ENCODE peak calls at places on chromosomes 16 and 17, in six cellular contexts. W, X, U, Y, P and N are unnamed samples.

GRCh38 chr16:28298511-28298878 is 6.2 kb downstream of the SBK1 start:
- DNase-seq in P (no peak), Y (no peak), X (no peak), W (no peak), U (no peak), N (no peak)

GRCh38 chr17:42071810-42072209 is 21.4 kb upstream of the C17orf113 start:
- DNase-seq in Y (no peak), P (no peak), W (no peak), U (no peak), X (no peak), N (no peak)

GRCh38 chr16:86396918-86397317 is 113.4 kb upstream of the FOXF1 start:
- DNase-seq in Y (no peak), X (peak; percentile 98), U (peak; percentile 75), P (no peak), W (no peak), N (no peak)

GRCh38 chr16:29024280-29024679 is 39.4 kb downstream of the LAT start:
- DNase-seq in P (no peak), Y (no peak), U (no peak), W (no peak), X (no peak), N (no peak)

GRCh38 chr17:77572065-77572601 is 386.4 kb upstream of the TNRC6C start:
- DNase-seq in P (no peak), W (peak; percentile 85), X (no peak), U (no peak), Y (no peak), N (no peak)

GRCh38 chr17:28405632-28406477 is at the start of gene SLC46A1:
- DNase-seq in W (peak; percentile 94), X (peak; percentile 19), U (peak; percentile 37), Y (peak; percentile 58), P (no peak), N (peak; percentile 68)

GRCh38 chr16:57167951-57168350 is 17.9 kb downstream of the PSME3IP1 start:
- DNase-seq in Y (no peak), U (peak; percentile 85), X (peak; percentile 57), P (peak; percentile 44), W (no peak), N (peak; percentile 11)

GRCh38 chr16:67665598-67665997 is 952 bp downstream of the ENKD1 start:
- DNase-seq in X (no peak), P (no peak), W (no peak), Y (no peak), U (no peak), N (no peak)

GRCh38 chr16:69706256-69706974 is 19.9 kb downstream of the NQO1 start:
- DNase-seq in Y (no peak), W (no peak), X (no peak), P (no peak), U (peak; percentile 72), N (no peak)

GRCh38 chr16:53191413-53191812 is 136.6 kb downstream of the CHD9 start:
- DNase-seq in P (no peak), U (no peak), W (no peak), Y (no peak), X (peak; percentile 5), N (no peak)

GRCh38 chr17:48770954-48771353 is 42.4 kb upstream of the HOXB13 start:
- DNase-seq in U (no peak), Y (no peak), X (no peak), W (no peak), P (no peak), N (no peak)

GRCh38 chr16:14611660-14612059 is 18.4 kb downstream of the PARN start:
- DNase-seq in U (no peak), Y (no peak), P (no peak), X (no peak), W (no peak), N (no peak)

GRCh38 chr17:44348234-44348987 is 3.3 kb downstream of the GRN start:
- DNase-seq in Y (peak; percentile 50), P (no peak), W (peak; percentile 74), X (peak; percentile 44), U (no peak), N (no peak)

GRCh38 chr17:3335876-3336275 is 37.7 kb upstream of the OR3A1 start:
- DNase-seq in X (peak; percentile 5), P (no peak), U (no peak), Y (no peak), W (no peak), N (no peak)

GRCh38 chr16:87126403-87127025 is 190.7 kb downstream of the C16orf95 start:
- DNase-seq in U (no peak), Y (no peak), P (no peak), X (no peak), W (no peak), N (no peak)

GRCh38 chr17:50712641-50713296 is 5.1 kb upstream of the ANKRD40 start:
- DNase-seq in W (no peak), Y (no peak), U (no peak), X (no peak), P (no peak), N (no peak)

GRCh38 chr16:82954224-82954929 is 327.6 kb downstream of the CDH13 start:
- DNase-seq in U (peak; percentile 70), Y (no peak), W (no peak), X (peak; percentile 65), P (no peak), N (no peak)

GRCh38 chr17:83005639-83006038 is 73.8 kb upstream of the METRNL start:
- DNase-seq in P (no peak), Y (no peak), U (no peak), X (no peak), W (no peak), N (no peak)

GRCh38 chr17:80252871-80253270 is 7.8 kb upstream of the RNF213 start:
- DNase-seq in P (no peak), W (peak; percentile 72), X (no peak), U (peak; percentile 33), Y (no peak), N (peak; percentile 71)

GRCh38 chr16:66270333-66270927 is 96.1 kb upstream of the CDH5 start:
- DNase-seq in W (peak; percentile 89), U (peak; percentile 90), P (peak; percentile 72), Y (peak; percentile 34), X (peak; percentile 57), N (peak; percentile 22)

GRCh38 chr17:3998436-3998835 is 34.2 kb upstream of the ATP2A3 start:
- DNase-seq in U (no peak), X (no peak), Y (no peak), W (no peak), P (no peak), N (no peak)

GRCh38 chr16:75116081-75116910 is at the start of gene LDHD:
- DNase-seq in X (peak; percentile 71), Y (peak; percentile 87), W (peak; percentile 97), P (no peak), U (peak; percentile 57), N (no peak)

GRCh38 chr17:50621562-50621961 is 13.1 kb upstream of the ABCC3 start:
- DNase-seq in Y (no peak), U (peak; percentile 33), W (no peak), X (no peak), P (no peak), N (no peak)

GRCh38 chr16:62711797-62712196 is 675.6 kb upstream of the CDH8 start:
- DNase-seq in U (no peak), P (no peak), W (no peak), Y (no peak), X (no peak), N (no peak)

GRCh38 chr16:86756882-86757703 is 178.7 kb downstream of the FOXL1 start:
- DNase-seq in Y (no peak), X (peak; percentile 24), W (peak; percentile 57), P (no peak), U (no peak), N (no peak)

GRCh38 chr16:23678430-23679273 is at the start of gene PLK1:
- DNase-seq in X (peak; percentile 89), Y (peak; percentile 62), U (peak; percentile 87), W (peak; percentile 94), P (peak; percentile 85), N (peak; percentile 84)

GRCh38 chr17:2187758-2188157 is 115.8 kb downstream of the SMG6 start:
- DNase-seq in U (no peak), X (no peak), W (no peak), Y (no peak), P (no peak), N (no peak)

GRCh38 chr16:82704369-82704768 is 77.6 kb downstream of the CDH13 start:
- DNase-seq in P (no peak), Y (no peak), U (no peak), X (no peak), W (no peak), N (no peak)

GRCh38 chr17:78107976-78108725 is 20.4 kb downstream of the TMC6 start:
- DNase-seq in X (no peak), W (no peak), U (no peak), P (no peak), Y (no peak), N (no peak)

GRCh38 chr17:193841-194806 is 12.7 kb upstream of the DOC2B start:
- DNase-seq in P (no peak), Y (no peak), W (peak; percentile 61), X (no peak), U (no peak), N (no peak)

GRCh38 chr17:69062860-69063621 is 2.3 kb upstream of the ABCA9 start:
- DNase-seq in X (no peak), Y (no peak), U (no peak), P (no peak), W (no peak), N (no peak)

GRCh38 chr17:49362723-49363117 is 670 bp upstream of the ZNF652 start:
- DNase-seq in X (no peak), Y (no peak), U (no peak), P (no peak), W (no peak), N (no peak)

GRCh38 chr17:40203131-40203530 is 16.0 kb upstream of the WIPF2 start:
- DNase-seq in W (no peak), Y (no peak), P (no peak), U (peak; percentile 32), X (no peak), N (no peak)

GRCh38 chr16:27724491-27724878 is 174.5 kb downstream of the KATNIP start:
- DNase-seq in X (no peak), W (no peak), Y (peak; percentile 73), P (no peak), U (no peak), N (no peak)

GRCh38 chr17:60524463-60525346 is 1.3 kb downstream of the APPBP2 start:
- DNase-seq in U (peak; percentile 43), X (peak; percentile 30), P (no peak), W (no peak), Y (peak; percentile 38), N (no peak)